ENCODE peak calls at places on chromosomes 6 and 20, in nine cellular contexts. D is CD4-positive, alpha-beta T cell; R is coronary artery; B is H9; P is Peyer's patch; X is NAMALWA; C is activated naive CD8-positive, alpha-beta T cell treated with anti-CD3 and anti-CD28 coated beads, Interleukin-2, amount 50 U/mL, for 24 hours; T is A172; L is AG04450. V is an unnamed sample.
A peak's percentile ranks its signal among the peaks of the same experiment; 100 is the strongest.

GRCh38 chr6:21340563-21340962 is 253.0 kb upstream of the SOX4 start:
- DNase-seq in D (no peak), R (no peak), B (no peak), P (no peak), X (no peak), C (no peak), T (no peak), L (no peak), V (no peak)

GRCh38 chr6:57267586-57268293 is 45.6 kb upstream of the RAB23 start:
- DNase-seq in D (peak; percentile 14), R (no peak), B (no peak), P (no peak), X (peak; percentile 65), C (peak; percentile 33), T (peak; percentile 97), L (peak; percentile 96), V (peak; percentile 31)

GRCh38 chr6:257774-258173 is 34.5 kb upstream of the DUSP22 start:
- DNase-seq in D (no peak), R (no peak), B (no peak), P (no peak), X (peak; percentile 70), C (no peak), T (no peak), L (no peak), V (no peak)

GRCh38 chr20:36628076-36628475 is 17.9 kb downstream of the SLA2 start:
- DNase-seq in D (no peak), R (no peak), B (no peak), P (no peak), X (no peak), C (no peak), T (no peak), L (no peak), V (no peak)

GRCh38 chr20:381581-382290 is 1.2 kb downstream of the TRIB3 start:
- DNase-seq in D (peak; percentile 58), R (peak; percentile 81), B (peak; percentile 68), P (peak; percentile 90), X (peak; percentile 81), C (peak; percentile 80), T (no peak), L (no peak), V (no peak)

GRCh38 chr6:75421316-75422023 is 72.1 kb downstream of the FILIP1 start:
- DNase-seq in D (no peak), R (no peak), B (no peak), P (no peak), X (no peak), C (no peak), T (no peak), L (no peak), V (no peak)

GRCh38 chr20:4135385-4136077 is 120.2 kb upstream of the RNF24 start:
- DNase-seq in D (no peak), R (no peak), B (peak; percentile 52), P (peak; percentile 68), X (no peak), C (no peak), T (peak; percentile 100), L (peak; percentile 90), V (no peak)

GRCh38 chr20:36344517-36345132 is 38.5 kb downstream of the DLGAP4 start:
- DNase-seq in D (no peak), R (no peak), B (peak; percentile 82), P (no peak), X (peak; percentile 24), C (peak; percentile 18), T (peak; percentile 45), L (peak; percentile 6), V (no peak)

GRCh38 chr6:137724495-137725211 is 142.4 kb upstream of the TNFAIP3 start:
- DNase-seq in D (no peak), R (no peak), B (no peak), P (no peak), X (no peak), C (no peak), T (no peak), L (no peak), V (no peak)

GRCh38 chr6:1903780-1904493 is 294.2 kb downstream of the FOXC1 start:
- DNase-seq in D (no peak), R (no peak), B (no peak), P (no peak), X (no peak), C (no peak), T (no peak), L (no peak), V (no peak)

GRCh38 chr6:160358225-160359119 is 10.3 kb downstream of the SLC22A3 start:
- DNase-seq in D (no peak), R (no peak), B (no peak), P (no peak), X (no peak), C (no peak), T (no peak), L (no peak), V (no peak)

GRCh38 chr20:20334489-20334888 is 33.4 kb upstream of the INSM1 start:
- DNase-seq in D (no peak), R (no peak), B (no peak), P (no peak), X (peak; percentile 7), C (no peak), T (no peak), L (no peak), V (no peak)

GRCh38 chr6:119350202-119351004 is 842 bp upstream of the MAN1A1 start:
- DNase-seq in D (peak; percentile 19), R (no peak), B (no peak), P (no peak), X (peak; percentile 88), C (peak; percentile 38), T (peak; percentile 2), L (peak; percentile 23), V (peak; percentile 13)

GRCh38 chr6:34068462-34069044 is 77.3 kb downstream of the GRM4 start:
- DNase-seq in D (no peak), R (no peak), B (no peak), P (no peak), X (no peak), C (no peak), T (no peak), L (no peak), V (no peak)

GRCh38 chr6:97963148-97963680 is 680.2 kb upstream of the MMS22L start:
- DNase-seq in D (no peak), R (no peak), B (no peak), P (no peak), X (no peak), C (no peak), T (peak; percentile 72), L (no peak), V (no peak)

GRCh38 chr6:131754715-131755567 is 44.1 kb upstream of the CTAGE9 start:
- DNase-seq in D (no peak), R (no peak), B (no peak), P (no peak), X (no peak), C (no peak), T (no peak), L (no peak), V (no peak)

GRCh38 chr6:106369739-106370138 is 9.2 kb downstream of the CRYBG1 start:
- DNase-seq in D (no peak), R (no peak), B (no peak), P (no peak), X (no peak), C (no peak), T (no peak), L (no peak), V (no peak)

GRCh38 chr6:97841763-97842162 is 558.7 kb upstream of the MMS22L start:
- DNase-seq in D (no peak), R (no peak), B (no peak), P (no peak), X (no peak), C (no peak), T (no peak), L (no peak), V (no peak)

GRCh38 chr6:22147983-22148797 is 148.6 kb downstream of the PRL start:
- DNase-seq in D (no peak), R (no peak), B (no peak), P (no peak), X (no peak), C (no peak), T (peak; percentile 29), L (peak; percentile 85), V (no peak)

GRCh38 chr20:44217342-44218092 is 6.9 kb upstream of the OSER1 start:
- DNase-seq in D (peak; percentile 62), R (no peak), B (peak; percentile 82), P (peak; percentile 74), X (peak; percentile 72), C (peak; percentile 71), T (peak; percentile 74), L (peak; percentile 46), V (peak; percentile 61)

GRCh38 chr20:11993886-11994466 is 76.3 kb downstream of the BTBD3 start:
- DNase-seq in D (no peak), R (no peak), B (peak; percentile 38), P (no peak), X (no peak), C (no peak), T (no peak), L (no peak), V (no peak)

GRCh38 chr20:14925286-14925685 is 587.9 kb upstream of the FLRT3 start:
- DNase-seq in D (no peak), R (no peak), B (no peak), P (no peak), X (no peak), C (no peak), T (no peak), L (no peak), V (no peak)

GRCh38 chr20:1734269-1734858 is 76.8 kb upstream of the SIRPG start:
- DNase-seq in D (peak; percentile 9), R (no peak), B (no peak), P (no peak), X (peak; percentile 34), C (no peak), T (peak; percentile 49), L (no peak), V (peak; percentile 4)

GRCh38 chr6:163620670-163621330 is 206.3 kb downstream of the QKI start:
- DNase-seq in D (no peak), R (no peak), B (no peak), P (no peak), X (no peak), C (no peak), T (peak; percentile 10), L (no peak), V (no peak)